ENCODE peak calls at places on chromosomes 7 and 10, in nine cellular contexts. E is IMR-90, D is A549, J is GM23338, Y is pancreas, F is cardiac muscle cell, R is mammary epithelial cell, C is PC-9, O is transverse colon. H is an unnamed sample.

GRCh38 chr7:40634118-40634517 is 499.3 kb downstream of the SUGCT start:
- DNase-seq in E (no peak), D (no peak), J (no peak), Y (no peak), F (no peak), R (no peak), C (no peak), O (no peak), H (no peak)

GRCh38 chr10:119377905-119378736 is 164.4 kb downstream of the RGS10 start:
- DNase-seq in E (no peak), D (no peak), J (no peak), Y (no peak), F (no peak), R (no peak), C (no peak), O (no peak), H (no peak)

GRCh38 chr7:115340828-115341227 is 418.9 kb downstream of the MDFIC start:
- DNase-seq in E (peak), D (no peak), J (peak), Y (no peak), F (no peak), R (peak), C (no peak), O (no peak), H (peak)

GRCh38 chr10:6195376-6195775 is 7.4 kb upstream of the PFKFB3 start:
- DNase-seq in E (peak), D (no peak), J (no peak), Y (no peak), F (no peak), R (no peak), C (no peak), O (no peak), H (no peak)

GRCh38 chr10:117431160-117431559 is 55.9 kb upstream of the PDZD8 start:
- DNase-seq in E (no peak), D (peak), J (no peak), Y (no peak), F (no peak), R (peak), C (no peak), O (no peak), H (peak)

GRCh38 chr7:24660541-24660940 is 87.3 kb downstream of the PALS2 start:
- DNase-seq in E (peak), D (no peak), J (no peak), Y (no peak), F (no peak), R (no peak), C (no peak), O (no peak), H (no peak)

GRCh38 chr10:804191-804781 is 114.8 kb upstream of the DIP2C start:
- DNase-seq in E (peak), D (no peak), J (no peak), Y (no peak), F (no peak), R (no peak), C (no peak), O (no peak), H (no peak)

GRCh38 chr10:131492211-131492610 is 180.7 kb upstream of the TCERG1L start:
- DNase-seq in E (no peak), D (no peak), J (no peak), Y (no peak), F (no peak), R (no peak), C (no peak), O (no peak), H (no peak)

GRCh38 chr10:22666287-22667092 is 47.9 kb downstream of the PIP4K2A start:
- DNase-seq in E (peak), D (no peak), J (no peak), Y (no peak), F (peak), R (no peak), C (no peak), O (peak), H (no peak)

GRCh38 chr10:71562884-71563283 is 156.7 kb downstream of the C10orf105 start:
- DNase-seq in E (no peak), D (no peak), J (no peak), Y (no peak), F (no peak), R (no peak), C (no peak), O (no peak), H (no peak)

GRCh38 chr7:158430308-158431034 is 157.2 kb downstream of the PTPRN2 start:
- DNase-seq in E (no peak), D (no peak), J (no peak), Y (no peak), F (no peak), R (no peak), C (no peak), O (no peak), H (no peak)

GRCh38 chr7:158431055-158431940 is 156.3 kb downstream of the PTPRN2 start:
- DNase-seq in E (no peak), D (no peak), J (no peak), Y (no peak), F (no peak), R (no peak), C (no peak), O (no peak), H (no peak)

GRCh38 chr7:158432369-158433270 is 155.0 kb downstream of the PTPRN2 start:
- DNase-seq in E (no peak), D (peak), J (no peak), Y (no peak), F (no peak), R (peak), C (no peak), O (peak), H (peak)

GRCh38 chr7:158428842-158429753 is 158.5 kb downstream of the PTPRN2 start:
- DNase-seq in E (no peak), D (no peak), J (no peak), Y (no peak), F (no peak), R (no peak), C (no peak), O (no peak), H (no peak)

DNA sequence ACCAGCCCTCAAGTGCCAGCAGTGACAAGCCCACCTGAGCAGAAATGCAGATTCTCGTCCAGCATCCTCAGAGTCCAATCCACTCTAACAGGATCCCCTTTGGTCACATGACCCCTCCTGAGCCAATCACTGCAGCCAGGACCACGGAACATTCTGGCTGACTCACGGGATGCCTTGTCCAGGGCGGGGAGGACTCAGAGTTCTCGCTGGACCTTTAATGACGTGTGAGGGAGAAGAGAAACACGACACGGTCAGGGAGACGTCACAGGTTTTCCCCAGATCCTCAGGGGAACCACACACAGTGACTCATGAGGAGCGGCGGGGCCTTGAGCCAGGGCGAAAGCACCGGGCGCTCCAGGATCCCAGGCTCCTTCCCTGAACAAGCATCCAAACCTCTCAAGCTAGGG is 155.7 kb downstream of the PTPRN2 start:
- DNase-seq in E (peak), D (peak), J (no peak), Y (no peak), F (no peak), R (peak), C (peak), O (peak), H (peak)
- H3K27ac ChIP-seq in E (no peak), D (peak), J (no peak), Y (no peak), F (no peak), R (no peak), C (no peak), O (peak), H (peak)

GRCh38 chr7:55690-56248 is 136.6 kb upstream of the FAM20C start:
- DNase-seq in E (no peak), D (no peak), J (peak), Y (no peak), F (no peak), R (no peak), C (peak), O (no peak), H (no peak)
- TF ChIP-seq CTCF in E (no peak), D (no peak), J (no peak), Y (no peak), F (no peak), R (no peak), C (no peak), O (no peak), H (no peak)

DNA sequence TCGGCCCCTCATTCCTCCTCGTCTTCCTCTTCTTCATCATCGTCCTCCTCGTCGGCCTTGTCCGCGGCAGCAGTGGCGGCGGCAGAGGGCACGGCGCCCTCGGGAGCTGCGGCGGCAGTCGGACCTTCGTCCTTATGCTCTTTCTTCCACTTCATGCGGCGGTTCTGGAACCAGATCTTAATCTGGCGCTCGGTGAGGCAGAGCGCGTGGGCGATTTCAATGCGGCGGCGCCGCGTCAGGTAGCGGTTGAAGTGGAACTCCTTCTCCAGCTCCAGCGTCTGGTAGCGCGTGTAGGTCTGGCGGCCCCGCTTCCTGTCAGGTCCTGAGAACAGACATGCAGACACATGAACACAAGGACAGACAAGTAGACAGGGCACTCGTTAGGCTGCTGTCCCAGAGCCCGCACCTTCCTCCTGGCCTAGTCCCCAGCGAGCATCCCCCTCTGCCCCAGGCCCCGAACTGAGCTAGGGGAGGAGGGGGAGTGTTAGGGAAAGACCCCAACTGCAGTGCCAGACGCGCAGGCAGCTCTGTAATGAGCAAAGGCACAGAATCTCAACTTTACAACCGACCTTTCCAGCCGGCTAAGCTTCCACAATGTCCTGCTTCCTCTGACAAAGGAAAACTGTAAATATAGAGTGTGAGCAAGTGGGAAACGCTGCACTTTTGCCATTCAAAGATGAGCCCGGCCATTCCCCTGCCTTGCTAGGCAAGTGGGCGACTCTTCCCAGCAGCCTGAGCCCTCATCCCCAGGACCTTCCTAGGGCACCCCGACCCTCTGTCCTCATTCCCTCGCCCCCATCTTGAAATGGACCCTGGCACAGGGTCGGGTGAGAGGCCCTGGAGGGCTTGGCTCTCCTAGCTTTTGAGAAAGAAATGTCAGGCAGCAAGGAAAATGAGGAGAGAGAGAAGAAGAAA is 1.3 kb downstream of the HOXA7 start:
- DNase-seq in E (no peak), D (no peak), J (no peak), Y (peak), F (no peak), R (peak), C (no peak), O (peak), H (no peak)
- H3K27ac ChIP-seq in E (peak), D (peak), J (no peak), Y (no peak), F (no peak), R (peak), C (no peak), O (peak), H (peak)

GRCh38 chr10:74153123-74153522 is 2.1 kb downstream of the ADK start:
- DNase-seq in E (peak), D (peak), J (peak), Y (no peak), F (peak), R (peak), C (peak), O (no peak), H (peak)
- TF ChIP-seq CTCF in E (peak), D (peak), J (peak), Y (no peak), F (peak), R (peak), C (peak), O (peak), H (peak)

DNA sequence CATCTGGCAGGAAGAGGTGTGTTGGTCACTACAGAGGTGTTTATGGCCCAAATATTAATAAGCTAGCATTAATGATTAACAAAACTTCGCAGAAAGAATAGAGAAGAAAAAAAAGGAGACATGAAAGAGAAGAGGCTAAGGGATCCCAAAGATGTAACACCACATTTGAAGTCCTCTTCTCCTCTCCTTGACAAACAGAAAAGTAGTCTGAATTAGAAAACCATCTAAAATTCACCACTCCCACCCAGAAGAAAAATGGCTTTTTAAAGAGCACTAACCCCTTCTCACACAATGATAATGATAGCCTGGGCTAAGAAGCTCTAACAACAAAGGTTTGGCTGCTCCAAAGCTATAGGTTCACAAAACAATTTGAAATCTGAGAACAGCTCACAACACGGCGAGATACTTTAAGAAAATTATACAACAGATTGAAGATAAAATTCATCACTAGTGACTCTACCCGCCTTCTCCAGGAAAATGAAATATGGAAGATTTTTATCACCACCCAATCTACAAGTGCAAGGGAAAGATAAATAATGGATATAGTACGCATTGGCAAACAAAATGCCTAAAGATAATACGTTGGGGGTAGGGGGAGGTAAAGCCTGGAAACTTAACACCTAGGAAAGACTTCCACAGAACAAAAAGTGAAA is 7.4 kb downstream of the ITGB1 start:
- DNase-seq in E (no peak), D (no peak), J (no peak), Y (no peak), F (no peak), R (no peak), C (no peak), O (no peak), H (no peak)
- H3K27ac ChIP-seq in E (no peak), D (peak), J (peak), Y (no peak), F (peak), R (peak), C (no peak), O (peak), H (no peak)

DNA sequence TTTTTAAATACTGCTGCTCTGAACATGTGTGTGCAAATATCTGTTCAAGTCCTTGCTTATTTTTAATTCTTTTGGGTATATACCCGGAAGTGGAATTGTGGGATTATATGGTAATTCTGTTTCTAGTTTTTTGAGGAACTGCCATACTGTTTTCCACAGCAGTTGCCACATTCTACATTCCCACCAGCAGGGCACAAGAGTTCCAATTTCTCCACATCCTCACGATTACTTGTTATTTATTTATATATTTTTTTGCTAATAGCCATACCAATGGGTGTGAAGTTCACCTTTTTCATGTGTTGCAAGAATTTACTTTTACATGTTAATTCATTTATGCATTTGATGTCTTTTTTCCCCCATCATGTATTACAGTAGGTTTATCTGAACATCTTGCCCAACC is 79.6 kb upstream of the CXCL12 start:
- DNase-seq in E (no peak), D (no peak), J (no peak), Y (no peak), F (no peak), R (no peak), C (no peak), O (no peak), H (no peak)
- TF ChIP-seq CTCF in E (no peak), D (no peak), J (peak), Y (no peak), F (peak), R (no peak), C (no peak), O (no peak), H (no peak)

GRCh38 chr10:96500050-96500449 is 13.7 kb downstream of the TLL2 start:
- DNase-seq in E (no peak), D (no peak), J (no peak), Y (no peak), F (no peak), R (no peak), C (no peak), O (no peak), H (no peak)
- H3K27ac ChIP-seq in E (no peak), D (no peak), J (no peak), Y (no peak), F (no peak), R (no peak), C (no peak), O (no peak), H (no peak)

GRCh38 chr7:16934947-16935742 is 53.4 kb upstream of the AGR3 start:
- DNase-seq in E (peak), D (no peak), J (no peak), Y (no peak), F (no peak), R (peak), C (peak), O (peak), H (no peak)

GRCh38 chr7:16942929-16943509 is 61.2 kb upstream of the AGR3 start:
- DNase-seq in E (no peak), D (no peak), J (no peak), Y (no peak), F (no peak), R (no peak), C (no peak), O (no peak), H (no peak)

GRCh38 chr7:16936626-16937422 is 55.0 kb upstream of the AGR3 start:
- DNase-seq in E (no peak), D (no peak), J (no peak), Y (no peak), F (no peak), R (no peak), C (no peak), O (no peak), H (no peak)

GRCh38 chr7:16940777-16941176 is 59.0 kb upstream of the AGR3 start:
- DNase-seq in E (no peak), D (no peak), J (no peak), Y (no peak), F (no peak), R (no peak), C (no peak), O (no peak), H (no peak)

DNA sequence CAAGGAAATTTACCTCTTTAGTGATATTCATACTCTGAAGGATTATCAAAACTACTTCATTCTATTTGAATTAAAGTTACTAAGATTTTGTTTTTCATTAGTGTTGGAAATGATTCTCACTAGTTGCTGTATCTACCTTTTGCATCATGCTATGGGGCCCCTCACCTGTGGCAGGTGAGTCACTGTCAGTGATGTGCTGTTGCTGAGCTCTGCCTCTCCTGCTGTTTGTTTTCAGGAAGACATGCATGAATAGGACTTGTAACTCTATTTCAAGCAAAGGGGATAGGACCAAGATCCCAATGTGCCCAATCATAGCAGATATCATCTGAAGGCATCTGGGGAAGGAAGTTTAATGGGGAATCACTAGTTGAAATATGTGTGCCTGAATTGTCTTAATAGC is 57.4 kb upstream of the AGR3 start:
- DNase-seq in E (no peak), D (no peak), J (peak), Y (no peak), F (no peak), R (peak), C (peak), O (no peak), H (no peak)
- TF ChIP-seq CTCF in E (no peak), D (no peak), J (no peak), Y (no peak), F (no peak), R (peak), C (no peak), O (no peak), H (no peak)